ENCODE peak calls at places on chromosomes 7 and 10, in four cellular contexts. X is stimulated activated naive B cell treated with anti-CD40 and anti-IgM and Interleukin-4, amounts not matched to agents 10 μg/mL and 1 μg/mL and 100 μg/mL, for 72 hours; D is fibroblast of the aortic adventitia; K is HCT116. W is an unnamed sample.

GRCh38 chr10:80964955-80965614 is 427.4 kb downstream of the SH2D4B start:
- DNase-seq in D (no peak), K (no peak), X (peak), W (no peak)

GRCh38 chr7:146656988-146657387 is 540.4 kb downstream of the CNTNAP2 start:
- DNase-seq in X (no peak), D (no peak), K (no peak), W (no peak)

GRCh38 chr10:79562135-79562756 is 2.0 kb upstream of the SFTPA2 start:
- DNase-seq in D (peak), K (peak), X (peak), W (peak)

GRCh38 chr7:137728426-137728825 is 118.3 kb downstream of the DGKI start:
- DNase-seq in D (no peak), K (no peak), X (no peak), W (no peak)

GRCh38 chr7:129771201-129771927 is 159.8 kb downstream of the NRF1 start:
- DNase-seq in D (no peak), X (no peak), K (no peak), W (no peak)

GRCh38 chr7:130292682-130293257 is at the start of gene CPA4:
- DNase-seq in K (peak), D (peak), X (no peak), W (peak)

GRCh38 chr7:102042016-102042656 is 224.7 kb downstream of the CUX1 start:
- DNase-seq in K (peak), D (peak), X (no peak), W (peak)

GRCh38 chr7:1746491-1746975 is 76.5 kb downstream of the ELFN1 start:
- DNase-seq in X (no peak), K (no peak), D (no peak), W (no peak)

GRCh38 chr10:14648042-14648765 is 126.5 kb downstream of the FAM107B start:
- DNase-seq in X (peak), K (no peak), D (peak), W (peak)

GRCh38 chr7:141366098-141366621 is 185.1 kb upstream of the AGK start:
- DNase-seq in D (peak), X (no peak), K (no peak), W (no peak)

GRCh38 chr7:73960548-73960947 is 67.4 kb upstream of the ELN start:
- DNase-seq in D (no peak), K (no peak), X (no peak), W (no peak)

GRCh38 chr10:80509403-80510161 is 28.1 kb upstream of the SH2D4B start:
- DNase-seq in X (no peak), K (no peak), D (peak), W (peak)

GRCh38 chr7:35714862-35715261 is 19.9 kb upstream of the HERPUD2 start:
- DNase-seq in X (no peak), D (no peak), K (no peak), W (no peak)

GRCh38 chr10:5948999-5949759 is 28.2 kb downstream of the IL15RA start:
- DNase-seq in D (peak), X (no peak), K (peak), W (no peak)

GRCh38 chr10:21202766-21203457 is 305.8 kb upstream of the NEBL start:
- DNase-seq in K (no peak), X (no peak), D (no peak), W (no peak)

GRCh38 chr7:93185303-93186027 is 37.3 kb upstream of the SAMD9L start:
- DNase-seq in D (peak), K (no peak), X (no peak), W (no peak)

GRCh38 chr10:21732067-21732772 is 198.2 kb downstream of the MLLT10 start:
- DNase-seq in K (peak), X (peak), D (peak), W (peak)

GRCh38 chr7:760006-760405 is 32.9 kb upstream of the PRKAR1B start:
- DNase-seq in X (no peak), D (no peak), K (no peak), W (no peak)

GRCh38 chr7:101667399-101667798 is 38.3 kb upstream of the MYL10 start:
- DNase-seq in X (no peak), D (no peak), K (no peak), W (no peak)

GRCh38 chr7:3955751-3956696 is 655.0 kb downstream of the SDK1 start:
- DNase-seq in D (no peak), X (peak), K (no peak), W (no peak)

GRCh38 chr10:120941468-120941867 is 90.3 kb downstream of the WDR11 start:
- DNase-seq in X (no peak), D (no peak), K (no peak), W (no peak)

GRCh38 chr10:32687116-32687515 is 241.2 kb downstream of the CCDC7 start:
- DNase-seq in K (no peak), D (no peak), X (no peak), W (no peak)

GRCh38 chr10:118151461-118151860 is 104.7 kb upstream of the RAB11FIP2 start:
- DNase-seq in D (no peak), X (no peak), K (no peak), W (no peak)

GRCh38 chr7:36667007-36667406 is 57.3 kb downstream of the AOAH start:
- DNase-seq in K (no peak), X (no peak), D (peak), W (no peak)

GRCh38 chr7:128197989-128198580 is 43.0 kb upstream of the LEP start:
- DNase-seq in X (no peak), D (no peak), K (no peak), W (no peak)

GRCh38 chr7:135205850-135206249 is 5.5 kb downstream of the WDR91 start:
- DNase-seq in X (no peak), K (no peak), D (no peak), W (no peak)

GRCh38 chr10:338176-339037 is 203.2 kb downstream of the ZMYND11 start:
- DNase-seq in D (peak), K (no peak), X (no peak), W (no peak)

GRCh38 chr10:1057106-1057657 is 997 bp downstream of the WDR37 start:
- DNase-seq in K (no peak), D (peak), X (no peak), W (no peak)

GRCh38 chr7:3537210-3537875 is 236.3 kb downstream of the SDK1 start:
- DNase-seq in D (peak), K (no peak), X (no peak), W (no peak)

GRCh38 chr10:13105184-13105583 is 5.2 kb downstream of the OPTN start:
- DNase-seq in D (peak), X (no peak), K (no peak), W (no peak)

GRCh38 chr7:138161600-138162081 is 85.4 kb downstream of the AKR1D1 start:
- DNase-seq in D (peak), K (peak), X (peak), W (peak)

GRCh38 chr10:18918545-18918944 is 130.1 kb upstream of the MALRD1 start:
- DNase-seq in X (no peak), K (no peak), D (peak), W (no peak)

GRCh38 chr7:156778201-156778600 is 114.8 kb downstream of the LMBR1 start:
- DNase-seq in K (no peak), D (no peak), X (no peak), W (no peak)

GRCh38 chr7:2845193-2845592 is 1.1 kb upstream of the GNA12 start:
- DNase-seq in X (no peak), D (no peak), K (no peak), W (no peak)

GRCh38 chr10:132036153-132036886 is 29.4 kb upstream of the JAKMIP3 start:
- DNase-seq in D (no peak), X (no peak), K (no peak), W (no peak)

GRCh38 chr7:77528368-77528767 is 8.7 kb upstream of the PTPN12 start:
- DNase-seq in K (no peak), D (no peak), X (no peak), W (no peak)

GRCh38 chr7:32290015-32290414 is 200.2 kb downstream of the LSM5 start:
- DNase-seq in D (no peak), X (no peak), K (no peak), W (no peak)

W was measured in amniotic stem cell.